ENCODE peak calls at places on chromosomes 16 and 17, in nine cellular contexts. Z, L, V, X, W, S, Y, D and U are unnamed samples. For H3K36me3 and H3K4me1, the result is how much of the 10 kb centered on the place peaks cover.

GRCh38 chr17:61904094-61904710 is 23.6 kb downstream of the INTS2 start:
- DNase-seq in V (no peak), L (no peak), Z (no peak), S (no peak), X (peak), D (no peak), Y (no peak), W (no peak), U (no peak)

GRCh38 chr17:10073026-10073425 is 125.4 kb downstream of the GAS7 start:
- DNase-seq in Z (no peak), X (no peak), D (peak), L (no peak), S (no peak), W (no peak), V (no peak), Y (no peak), U (no peak)

GRCh38 chr16:88295526-88296436 is 87.0 kb upstream of the ZNF469 start:
- DNase-seq in X (no peak), V (no peak), Z (no peak), D (no peak), Y (no peak), L (no peak), S (no peak), W (no peak), U (no peak)

GRCh38 chr17:17044846-17045561 is 2.7 kb downstream of the MPRIP start:
- DNase-seq in V (no peak), X (no peak), D (peak), W (no peak), Z (peak), L (no peak), Y (peak), S (no peak), U (peak)

GRCh38 chr16:2308089-2308962 is 32.2 kb downstream of the ABCA3 start:
- DNase-seq in D (no peak), V (no peak), S (no peak), Z (no peak), X (no peak), W (no peak), Y (no peak), L (no peak), U (no peak)

GRCh38 chr17:51853857-51854256 is 304.7 kb downstream of the CA10 start:
- DNase-seq in V (no peak), W (no peak), L (no peak), Y (no peak), S (no peak), X (peak), D (no peak), Z (no peak), U (no peak)

GRCh38 chr17:45425125-45425983 is 7.3 kb downstream of the ARHGAP27 start:
- DNase-seq in V (peak), S (peak), Y (peak), X (peak), W (peak), L (no peak), D (no peak), Z (no peak), U (no peak)

GRCh38 chr16:89828199-89828869 is at the start of gene SPIRE2:
- DNase-seq in L (peak), X (peak), V (peak), Y (peak), W (peak), D (peak), Z (peak), S (peak), U (peak)

GRCh38 chr16:28210264-28210663 is 1.5 kb downstream of the XPO6 start:
- DNase-seq in S (no peak), L (no peak), D (no peak), Z (no peak), Y (no peak), W (no peak), X (no peak), V (no peak), U (no peak)

GRCh38 chr16:10405386-10405939 is 19.6 kb downstream of the ATF7IP2 start:
- DNase-seq in Z (no peak), W (no peak), X (no peak), Y (no peak), D (no peak), V (no peak), L (no peak), S (no peak), U (no peak)

GRCh38 chr17:900336-900735 is 79.2 kb downstream of the NXN start:
- DNase-seq in Z (no peak), Y (no peak), S (no peak), X (no peak), V (no peak), D (no peak), W (no peak), L (no peak), U (no peak)

GRCh38 chr17:72567774-72568173 is 447.0 kb downstream of the SOX9 start:
- DNase-seq in Z (no peak), Y (no peak), V (no peak), D (no peak), L (no peak), X (no peak), W (no peak), S (no peak), U (no peak)

GRCh38 chr16:13923703-13924298 is 3.8 kb downstream of the ERCC4 start:
- DNase-seq in D (no peak), X (no peak), W (no peak), V (no peak), S (no peak), Z (peak), L (no peak), Y (peak), U (no peak)

GRCh38 chr17:8700546-8700945 is 44.1 kb downstream of the CCDC42 start:
- DNase-seq in L (no peak), W (no peak), Z (no peak), V (no peak), X (no peak), S (no peak), Y (no peak), D (no peak), U (no peak)

GRCh38 chr16:1430759-1431496 is at the start of gene PERCC1:
- DNase-seq in D (no peak), L (no peak), S (no peak), W (no peak), Y (no peak), V (peak), Z (no peak), X (no peak), U (no peak)

GRCh38 chr17:82752371-82753200 is 721 bp downstream of the TBCD start:
- DNase-seq in D (peak), W (peak), V (peak), L (no peak), S (peak), Z (peak), X (no peak), Y (peak), U (no peak)

GRCh38 chr16:86823125-86823524 is 244.8 kb downstream of the FOXL1 start:
- DNase-seq in D (no peak), L (no peak), S (no peak), Z (no peak), Y (no peak), W (no peak), V (no peak), X (no peak), U (no peak)

GRCh38 chr16:89117239-89117974 is 23.8 kb downstream of the ACSF3 start:
- DNase-seq in Y (no peak), D (no peak), X (no peak), V (no peak), L (no peak), S (peak), W (no peak), Z (no peak), U (no peak)

GRCh38 chr17:16924701-16925440 is 47.0 kb downstream of the TNFRSF13B start:
- DNase-seq in V (no peak), L (no peak), Z (no peak), Y (no peak), S (peak), X (no peak), D (no peak), W (no peak), U (no peak)

GRCh38 chr16:67864594-67864993 is 8.3 kb upstream of the EDC4 start:
- DNase-seq in S (no peak), D (no peak), X (no peak), V (no peak), W (no peak), Y (no peak), L (no peak), Z (no peak), U (no peak)

DNA sequence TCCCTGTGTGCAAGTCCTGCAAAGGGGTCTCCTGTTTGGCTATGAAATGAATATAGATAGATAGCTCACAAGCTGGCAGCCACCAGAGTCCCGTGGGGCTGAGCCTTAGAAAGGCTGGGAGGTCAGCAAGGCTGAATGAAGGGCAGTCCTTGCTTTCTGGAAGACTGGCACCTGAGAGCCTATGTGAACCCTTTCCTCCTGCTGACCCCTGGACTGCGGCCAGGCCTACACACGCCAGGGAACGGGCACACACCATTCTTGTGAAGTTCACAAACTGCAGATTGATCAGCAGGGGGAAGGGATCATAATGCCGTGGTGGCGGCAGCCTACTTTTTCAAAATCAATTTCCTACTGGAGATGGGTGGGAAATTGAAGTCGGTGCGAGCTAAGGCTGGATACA is 985 bp upstream of the C17orf107 start:
- DNase-seq in V (no peak), Z (no peak), L (no peak), X (no peak), S (no peak), Y (no peak), D (no peak), W (no peak), U (no peak)
- H3K36me3 ChIP-seq in V (under half), Z (under half), L (under half), X (under half), S (under half), Y (under half), D (under half), W (under half), U (under half)

DNA sequence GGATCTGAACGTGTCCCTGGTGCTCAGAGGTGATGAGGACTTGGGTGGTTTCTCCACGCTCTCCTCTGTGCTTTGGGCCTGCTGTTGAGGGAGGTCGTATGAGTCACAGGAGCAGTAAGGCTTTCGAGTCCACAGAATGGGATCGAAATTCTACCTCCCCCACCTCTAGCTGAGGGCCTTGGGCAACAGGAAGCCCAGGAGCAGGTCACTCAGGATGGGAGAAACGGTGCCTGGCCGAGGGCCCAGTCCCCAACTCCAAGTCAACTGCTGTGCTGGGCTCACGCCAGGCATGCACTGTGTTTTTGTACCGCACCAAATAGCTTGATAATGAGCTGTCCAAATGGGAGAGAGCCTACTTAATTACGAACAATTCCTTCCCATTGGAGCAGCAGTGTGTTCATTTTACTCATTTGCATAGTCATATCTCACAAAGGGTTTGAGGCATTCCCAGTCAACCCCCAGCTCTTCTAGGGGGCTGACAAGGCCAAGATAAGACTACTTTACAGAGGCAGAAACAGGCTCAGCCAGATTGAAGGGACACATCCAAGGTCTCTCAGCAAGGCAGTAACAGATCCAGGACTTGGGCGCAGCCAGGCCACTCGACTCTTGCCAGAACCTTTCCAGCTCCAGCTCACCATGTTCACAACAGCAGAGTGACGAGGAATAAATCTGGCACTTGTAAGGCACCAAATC is 53.6 kb downstream of the WNT3 start:
- DNase-seq in L (no peak), X (no peak), V (no peak), W (peak), D (no peak), Y (no peak), Z (no peak), S (peak), U (no peak)
- H3K4me1 ChIP-seq in L (under half), X (under half), V (under half), W (under half), D (under half), Y (under half), Z (under half), S (under half), U (under half)

DNA sequence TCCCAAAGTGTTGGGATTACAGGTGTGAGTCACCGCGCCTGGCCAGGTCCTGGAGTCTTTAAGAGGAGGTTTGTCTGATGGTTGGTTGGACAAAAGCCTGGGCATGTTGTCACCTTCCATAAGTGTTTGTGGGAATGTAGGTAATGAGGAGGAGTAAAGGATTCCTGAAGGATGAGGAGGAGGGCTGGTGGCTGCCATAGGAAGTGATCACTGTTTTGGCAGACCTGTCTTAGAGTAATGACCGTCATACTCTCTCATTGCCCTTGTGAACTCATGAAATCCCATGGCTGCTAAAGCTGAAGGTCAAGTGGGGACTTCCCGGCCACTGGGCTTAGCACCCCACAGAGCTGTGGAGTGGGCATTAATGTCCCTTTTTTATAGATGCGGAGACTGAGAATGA is 40.5 kb downstream of the TENT4B start:
- DNase-seq in S (no peak), W (no peak), Y (no peak), X (no peak), V (no peak), D (no peak), L (no peak), Z (no peak), U (no peak)
- H3K36me3 ChIP-seq in S (under half), W (under half), Y (under half), X (under half), V (under half), D (under half), L (under half), Z (under half), U (under half)

DNA sequence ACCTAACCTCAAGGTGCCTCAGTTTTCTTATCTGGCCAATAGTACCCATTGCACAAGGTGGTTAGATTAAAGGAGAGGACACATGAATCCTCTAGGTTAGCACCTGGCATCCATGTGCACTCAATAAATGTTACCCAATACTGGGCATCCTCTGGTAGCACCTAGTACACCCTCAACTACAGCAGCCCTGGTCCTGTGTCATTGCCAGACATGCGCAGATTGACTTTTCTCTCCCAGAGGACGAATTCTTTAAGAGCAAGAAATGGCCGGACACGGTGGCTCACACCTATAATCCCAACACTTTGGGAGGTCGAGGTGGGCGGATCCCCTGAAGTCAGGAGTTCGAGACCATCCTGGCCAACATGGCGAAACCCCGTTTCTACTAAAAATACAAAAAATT is 7.3 kb downstream of the DUSP3 start:
- DNase-seq in L (no peak), S (no peak), W (no peak), D (no peak), V (no peak), Z (no peak), Y (no peak), X (no peak), U (no peak)
- H3K4me1 ChIP-seq in L (under half), S (half or more), W (under half), D (under half), V (under half), Z (under half), Y (under half), X (under half), U (half or more)

GRCh38 chr16:58032710-58033293 is 7.2 kb downstream of the MMP15 start:
- DNase-seq in V (no peak), D (no peak), Y (no peak), W (peak), Z (no peak), L (no peak), S (peak), X (no peak), U (no peak)

GRCh38 chr16:58036943-58037342 is 11.4 kb downstream of the MMP15 start:
- DNase-seq in Y (no peak), Z (no peak), X (no peak), D (no peak), L (no peak), V (no peak), S (no peak), W (no peak), U (no peak)

GRCh38 chr16:58035356-58036170 is 10.0 kb downstream of the MMP15 start:
- DNase-seq in D (no peak), L (no peak), W (no peak), X (no peak), Z (peak), V (no peak), Y (no peak), S (no peak), U (no peak)

GRCh38 chr16:58034128-58034685 is 8.7 kb downstream of the MMP15 start:
- DNase-seq in X (no peak), Z (peak), Y (no peak), D (no peak), L (no peak), W (no peak), V (no peak), S (no peak), U (no peak)

DNA sequence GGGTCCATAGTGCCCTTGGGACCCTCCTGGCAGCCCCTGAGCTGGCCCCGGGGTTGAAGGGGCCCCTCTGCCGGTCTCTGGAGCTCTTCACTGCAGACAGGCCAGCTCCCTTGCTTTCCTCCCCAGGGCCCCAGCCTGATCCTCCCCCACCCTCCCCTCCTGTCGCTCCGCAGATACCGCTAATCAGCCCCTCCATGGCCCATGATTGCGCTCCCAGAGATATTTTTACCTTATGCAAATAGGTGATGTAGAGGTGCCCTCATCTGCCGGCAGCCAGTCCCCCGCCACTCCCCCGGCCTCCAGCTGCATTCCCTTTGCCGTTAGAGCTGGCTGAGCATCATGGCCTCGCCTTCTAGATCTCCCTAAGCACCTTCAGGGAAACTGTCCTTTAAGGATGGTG is 9.2 kb downstream of the MMP15 start:
- DNase-seq in L (no peak), V (no peak), Y (no peak), D (no peak), S (no peak), X (no peak), Z (peak), W (no peak), U (no peak)
- H3K36me3 ChIP-seq in L (under half), V (under half), Y (under half), D (under half), S (under half), X (under half), Z (under half), W (under half), U (under half)

GRCh38 chr17:56834380-56835258 is 668 bp downstream of the DGKE start:
- DNase-seq in X (peak), V (peak), Z (peak), Y (peak), L (peak), S (peak), D (peak), W (no peak), U (peak)
- H3K4me1 ChIP-seq in X (under half), V (under half), Z (half or more), Y (under half), L (half or more), S (under half), D (half or more), W (under half), U (under half)

GRCh38 chr17:1907216-1907631 is 77.4 kb downstream of the RPA1 start:
- DNase-seq in S (no peak), X (no peak), W (no peak), V (no peak), L (no peak), Y (no peak), D (no peak), Z (no peak), U (peak)
- H3K36me3 ChIP-seq in S (under half), X (under half), W (under half), V (under half), L (under half), Y (under half), D (under half), Z (under half), U (under half)